ENCODE peak calls at places on chromosome 21, in ten cellular contexts. X, F, B, A, K, E, J, M, Y and U are unnamed samples.

GRCh38 chr21:37338671-37339526 is 27.7 kb upstream of the DYRK1A start:
- DNase-seq in X (no peak), F (no peak), B (no peak), A (no peak), K (peak; percentile 82), E (peak; percentile 87), J (no peak), M (peak; percentile 100), Y (no peak), U (peak; percentile 87)

GRCh38 chr21:15617968-15618367 is 111.8 kb upstream of the USP25 start:
- DNase-seq in X (no peak), F (no peak), B (no peak), A (no peak), K (no peak), E (peak; percentile 55), J (no peak), M (peak; percentile 67), Y (no peak), U (no peak)

GRCh38 chr21:46129846-46130651 is 25.3 kb downstream of the FTCD start:
- DNase-seq in X (no peak), F (no peak), B (no peak), A (no peak), K (no peak), E (no peak), J (peak; percentile 13), M (no peak), Y (no peak), U (no peak)

GRCh38 chr21:42075686-42076471 is 4.8 kb downstream of the UMODL1 start:
- DNase-seq in X (no peak), F (no peak), B (no peak), A (no peak), K (no peak), E (no peak), J (peak; percentile 18), M (no peak), Y (no peak), U (no peak)

GRCh38 chr21:34882719-34883131 is 166.4 kb downstream of the RUNX1 start:
- DNase-seq in X (peak; percentile 43), F (no peak), B (no peak), A (no peak), K (no peak), E (no peak), J (no peak), M (peak; percentile 34), Y (no peak), U (no peak)

GRCh38 chr21:46190491-46191131 is 6.4 kb upstream of the SPATC1L start:
- DNase-seq in X (no peak), F (no peak), B (peak; percentile 73), A (no peak), K (no peak), E (no peak), J (peak; percentile 14), M (no peak), Y (no peak), U (no peak)

GRCh38 chr21:42262826-42263225 is 43.9 kb downstream of the ABCG1 start:
- DNase-seq in X (no peak), F (no peak), B (peak; percentile 90), A (no peak), K (no peak), E (no peak), J (no peak), M (peak; percentile 9), Y (no peak), U (no peak)

GRCh38 chr21:42703173-42703908 is 49.9 kb downstream of the PDE9A start:
- DNase-seq in X (no peak), F (no peak), B (no peak), A (no peak), K (no peak), E (no peak), J (no peak), M (no peak), Y (no peak), U (no peak)

GRCh38 chr21:26811031-26811430 is 34.2 kb downstream of the ADAMTS1 start:
- DNase-seq in X (no peak), F (no peak), B (no peak), A (no peak), K (no peak), E (no peak), J (no peak), M (peak; percentile 64), Y (no peak), U (no peak)

GRCh38 chr21:33414926-33415325 is 11.7 kb downstream of the IFNGR2 start:
- DNase-seq in X (no peak), F (no peak), B (no peak), A (no peak), K (no peak), E (no peak), J (no peak), M (no peak), Y (no peak), U (no peak)

GRCh38 chr21:36706951-36707762 is 8.2 kb downstream of the SIM2 start:
- DNase-seq in X (peak; percentile 30), F (no peak), B (peak; percentile 51), A (no peak), K (no peak), E (no peak), J (no peak), M (peak; percentile 36), Y (no peak), U (no peak)

GRCh38 chr21:36164427-36164784 is 7.8 kb downstream of the DOP1B start:
- DNase-seq in X (no peak), F (no peak), B (peak; percentile 39), A (peak; percentile 53), K (no peak), E (no peak), J (peak; percentile 19), M (peak; percentile 17), Y (no peak), U (no peak)

GRCh38 chr21:38679531-38679930 is 126.2 kb upstream of the ETS2 start:
- DNase-seq in X (peak; percentile 56), F (no peak), B (no peak), A (no peak), K (no peak), E (peak; percentile 39), J (no peak), M (peak; percentile 77), Y (no peak), U (peak; percentile 2)

GRCh38 chr21:42047821-42048613 is 23.1 kb upstream of the UMODL1 start:
- DNase-seq in X (peak; percentile 55), F (no peak), B (no peak), A (no peak), K (peak; percentile 56), E (peak; percentile 78), J (peak; percentile 44), M (peak; percentile 98), Y (no peak), U (peak; percentile 96)

GRCh38 chr21:41668051-41668541 is 98.8 kb downstream of the RIPK4 start:
- DNase-seq in X (no peak), F (no peak), B (peak; percentile 20), A (no peak), K (no peak), E (no peak), J (no peak), M (no peak), Y (no peak), U (no peak)

GRCh38 chr21:42818328-42818749 is 61.0 kb downstream of the WDR4 start:
- DNase-seq in X (peak; percentile 44), F (peak; percentile 60), B (peak; percentile 86), A (peak; percentile 32), K (peak; percentile 11), E (peak; percentile 23), J (peak; percentile 74), M (peak; percentile 41), Y (peak; percentile 70), U (no peak)

GRCh38 chr21:30880914-30881313 is 466 bp downstream of the KRTAP11-1 start:
- DNase-seq in X (no peak), F (no peak), B (no peak), A (no peak), K (no peak), E (no peak), J (no peak), M (no peak), Y (no peak), U (no peak)

GRCh38 chr21:31713973-31714740 is 17.8 kb downstream of the SCAF4 start:
- DNase-seq in X (no peak), F (no peak), B (no peak), A (no peak), K (no peak), E (no peak), J (no peak), M (peak; percentile 59), Y (no peak), U (no peak)

GRCh38 chr21:15495965-15496364 is 233.8 kb upstream of the USP25 start:
- DNase-seq in X (no peak), F (no peak), B (no peak), A (no peak), K (no peak), E (peak; percentile 53), J (no peak), M (peak; percentile 17), Y (no peak), U (no peak)

GRCh38 chr21:34545079-34545884 is 33.3 kb upstream of the KCNE1 start:
- DNase-seq in X (peak; percentile 73), F (no peak), B (no peak), A (no peak), K (peak; percentile 60), E (no peak), J (peak; percentile 46), M (peak; percentile 93), Y (no peak), U (no peak)

GRCh38 chr21:45848352-45848751 is 133.2 kb upstream of the COL6A1 start:
- DNase-seq in X (no peak), F (no peak), B (peak; percentile 20), A (no peak), K (no peak), E (no peak), J (no peak), M (no peak), Y (no peak), U (no peak)

GRCh38 chr21:41562101-41563000 is 54.4 kb upstream of the TMPRSS2 start:
- DNase-seq in X (no peak), F (no peak), B (no peak), A (no peak), K (no peak), E (no peak), J (peak; percentile 69), M (peak; percentile 31), Y (no peak), U (no peak)

GRCh38 chr21:14119038-14119437 is 91.7 kb downstream of the LIPI start:
- DNase-seq in X (no peak), F (no peak), B (no peak), A (no peak), K (no peak), E (no peak), J (no peak), M (no peak), Y (no peak), U (no peak)

GRCh38 chr21:28402616-28402989 is 590.1 kb downstream of the LTN1 start:
- DNase-seq in X (no peak), F (no peak), B (no peak), A (no peak), K (no peak), E (no peak), J (no peak), M (peak; percentile 20), Y (no peak), U (no peak)

GRCh38 chr21:40507978-40508377 is 339.0 kb downstream of the DSCAM start:
- DNase-seq in X (no peak), F (no peak), B (no peak), A (no peak), K (peak; percentile 1), E (no peak), J (no peak), M (peak; percentile 78), Y (no peak), U (peak; percentile 36)

GRCh38 chr21:35770101-35770945 is 290.0 kb downstream of the SETD4 start:
- DNase-seq in X (no peak), F (no peak), B (no peak), A (no peak), K (no peak), E (no peak), J (no peak), M (no peak), Y (no peak), U (no peak)

GRCh38 chr21:35696644-35697043 is 363.7 kb downstream of the SETD4 start:
- DNase-seq in X (no peak), F (no peak), B (no peak), A (no peak), K (no peak), E (no peak), J (no peak), M (no peak), Y (no peak), U (no peak)

GRCh38 chr21:38301321-38302214 is 44.8 kb downstream of the KCNJ15 start:
- DNase-seq in X (no peak), F (no peak), B (no peak), A (no peak), K (no peak), E (no peak), J (no peak), M (no peak), Y (no peak), U (no peak)